ENCODE peak calls at places on chromosomes 2 and 18, in eight cellular contexts. U is GDM1; O is Karpas-422; G is gastrocnemius medialis; Z is activated naive CD8-positive, alpha-beta T cell treated with anti-CD3 and anti-CD28 coated beads, Interleukin-2, amount 50 U/mL, for 24 hours; N is stimulated activated CD4-positive, alpha-beta T cell treated with anti-CD3 and anti-CD28 coated beads, TNF-alpha, amount 100 ng/mL, for 1 hour; W is NCI-H1436; A is NCI-H2029 treated with DMSO at 0.1 percent for 48 hours. L is an unnamed sample.
A peak's percentile ranks its signal among the peaks of the same experiment; 100 is the strongest.

GRCh38 chr2:150888337-150888736 is 373.3 kb downstream of the RBM43 start:
- DNase-seq in U (no peak), O (no peak), G (no peak), Z (no peak), N (no peak), W (no peak), A (no peak), L (no peak)

GRCh38 chr2:170815746-170816498 is 765 bp upstream of the GAD1 start:
- DNase-seq in U (peak; percentile 38), O (peak; percentile 88), G (no peak), Z (peak; percentile 77), N (no peak), W (peak; percentile 86), A (peak; percentile 74), L (peak; percentile 88)

GRCh38 chr2:207276248-207276647 is 110.5 kb upstream of the KLF7 start:
- DNase-seq in U (no peak), O (no peak), G (no peak), Z (no peak), N (no peak), W (no peak), A (no peak), L (no peak)

GRCh38 chr2:122531803-122532344 is 776.4 kb downstream of the TSN start:
- DNase-seq in U (peak; percentile 19), O (no peak), G (no peak), Z (no peak), N (no peak), W (no peak), A (no peak), L (no peak)

GRCh38 chr2:40439473-40439872 is 12.4 kb downstream of the SLC8A1 start:
- DNase-seq in U (no peak), O (no peak), G (no peak), Z (no peak), N (no peak), W (no peak), A (no peak), L (no peak)

GRCh38 chr2:8389373-8390108 is 292.3 kb upstream of the ID2 start:
- DNase-seq in U (no peak), O (no peak), G (no peak), Z (no peak), N (no peak), W (no peak), A (no peak), L (peak; percentile 73)

GRCh38 chr2:235493775-235494715 is at the start of gene AGAP1:
- DNase-seq in U (no peak), O (no peak), G (peak; percentile 86), Z (peak; percentile 18), N (no peak), W (peak; percentile 63), A (peak; percentile 29), L (peak; percentile 87)

GRCh38 chr2:40488927-40489677 is 37.2 kb upstream of the SLC8A1 start:
- DNase-seq in U (no peak), O (no peak), G (no peak), Z (no peak), N (no peak), W (no peak), A (no peak), L (no peak)

GRCh38 chr2:45027051-45027450 is 17.8 kb upstream of the SIX2 start:
- DNase-seq in U (no peak), O (no peak), G (no peak), Z (no peak), N (no peak), W (no peak), A (no peak), L (no peak)

GRCh38 chr2:147275943-147276342 is 568.9 kb upstream of the ACVR2A start:
- DNase-seq in U (no peak), O (no peak), G (no peak), Z (no peak), N (no peak), W (no peak), A (no peak), L (peak; percentile 38)

GRCh38 chr2:54000524-54000923 is 29.7 kb upstream of the PSME4 start:
- DNase-seq in U (no peak), O (no peak), G (no peak), Z (no peak), N (no peak), W (no peak), A (no peak), L (no peak)

GRCh38 chr2:62208758-62209114 is 12.8 kb downstream of the B3GNT2 start:
- DNase-seq in U (no peak), O (no peak), G (no peak), Z (peak; percentile 47), N (no peak), W (no peak), A (no peak), L (no peak)

GRCh38 chr2:146523218-146523617 is 1321.6 kb upstream of the ACVR2A start:
- DNase-seq in U (no peak), O (peak; percentile 69), G (no peak), Z (no peak), N (no peak), W (no peak), A (peak; percentile 0), L (peak; percentile 23)

GRCh38 chr2:239305771-239306170 is 95.0 kb downstream of the HDAC4 start:
- DNase-seq in U (no peak), O (no peak), G (peak; percentile 35), Z (no peak), N (no peak), W (no peak), A (no peak), L (no peak)

GRCh38 chr2:70709746-70710145 is 58.3 kb downstream of the ADD2 start:
- DNase-seq in U (no peak), O (no peak), G (no peak), Z (no peak), N (no peak), W (no peak), A (no peak), L (no peak)

GRCh38 chr18:48672671-48673340 is 134.0 kb downstream of the CTIF start:
- DNase-seq in U (no peak), O (no peak), G (no peak), Z (no peak), N (no peak), W (no peak), A (no peak), L (no peak)

GRCh38 chr2:73283545-73284295 is 558 bp downstream of the FBXO41 start:
- DNase-seq in U (no peak), O (peak; percentile 86), G (no peak), Z (peak; percentile 62), N (no peak), W (no peak), A (no peak), L (peak; percentile 34)

L was measured in HT-29.